ENCODE peak calls at places on chromosomes 11 and 22, in eight cellular contexts. E is cardiac fibroblast; D is NCI-H187; Y is A549; W is HTR-8/SVneo; L is HT-29; T is stimulated activated CD4-positive, alpha-beta T cell treated with anti-CD3 and anti-CD28 coated beads, Interleukin-1b, Interleukin-23, amount 100 ng/mL, for 1 hour; V is psoas muscle. A is an unnamed sample.

GRCh38 chr22:19890502-19891349 is 36.1 kb upstream of the GNB1L start:
- DNase-seq in V (no peak), T (no peak), E (no peak), W (no peak), D (no peak), Y (no peak), L (no peak), A (no peak)

GRCh38 chr11:13486926-13487660 is 8.7 kb downstream of the PTH start:
- DNase-seq in L (no peak), T (peak), V (peak), Y (peak), D (no peak), E (peak), W (no peak), A (peak)

GRCh38 chr11:35540526-35540925 is 15.1 kb upstream of the PAMR1 start:
- DNase-seq in Y (no peak), T (no peak), L (no peak), E (peak), V (no peak), W (no peak), D (no peak), A (peak)

GRCh38 chr11:75633409-75634011 is 35.3 kb downstream of the MAP6 start:
- DNase-seq in L (peak), E (no peak), V (no peak), W (no peak), D (no peak), T (no peak), Y (no peak), A (no peak)

GRCh38 chr11:117152066-117152465 is 8.0 kb downstream of the PAFAH1B2 start:
- DNase-seq in L (no peak), T (no peak), Y (no peak), W (no peak), V (no peak), D (no peak), E (no peak), A (no peak)

GRCh38 chr11:5265832-5266231 is 3.9 kb downstream of the HBE1 start:
- DNase-seq in W (no peak), D (no peak), L (no peak), Y (no peak), V (no peak), E (no peak), T (no peak), A (no peak)

GRCh38 chr11:93236741-93237675 is 39.2 kb upstream of the SLC36A4 start:
- DNase-seq in Y (peak), W (peak), T (no peak), D (no peak), V (no peak), L (peak), E (peak), A (peak)

GRCh38 chr11:131511794-131512193 is 141.4 kb downstream of the NTM start:
- DNase-seq in E (peak), T (no peak), D (no peak), W (no peak), Y (peak), L (peak), V (no peak), A (no peak)

GRCh38 chr11:75565221-75565814 is 3.3 kb downstream of the SERPINH1 start:
- DNase-seq in T (no peak), E (peak), W (peak), V (peak), D (no peak), Y (peak), L (peak), A (peak)

GRCh38 chr11:118896921-118897591 is 13.4 kb downstream of the CXCR5 start:
- DNase-seq in E (no peak), V (no peak), W (no peak), D (no peak), T (no peak), Y (no peak), L (no peak), A (no peak)

GRCh38 chr11:25065711-25066110 is 568.9 kb downstream of the LUZP2 start:
- DNase-seq in V (no peak), Y (peak), T (no peak), D (no peak), E (peak), L (peak), W (no peak), A (no peak)

GRCh38 chr11:19777032-19777341 is 64.3 kb downstream of the NAV2 start:
- DNase-seq in E (peak), T (no peak), L (no peak), V (no peak), Y (peak), D (no peak), W (peak), A (no peak)

GRCh38 chr11:111322534-111322933 is 24.2 kb downstream of the POU2AF3 start:
- DNase-seq in D (no peak), V (no peak), T (no peak), L (no peak), E (no peak), Y (no peak), W (no peak), A (no peak)

GRCh38 chr11:61553373-61554171 is 27.3 kb downstream of the SYT7 start:
- DNase-seq in T (no peak), L (no peak), Y (no peak), E (no peak), D (no peak), W (no peak), V (no peak), A (no peak)

GRCh38 chr22:35306350-35306967 is 6.8 kb downstream of the TOM1 start:
- DNase-seq in V (no peak), T (no peak), Y (no peak), L (no peak), D (no peak), E (peak), W (no peak), A (no peak)

GRCh38 chr22:45164217-45165123 is 745 bp downstream of the NUP50 start:
- DNase-seq in L (peak), T (no peak), W (no peak), V (peak), Y (no peak), E (peak), D (no peak), A (no peak)

GRCh38 chr11:1691027-1691877 is 5.7 kb upstream of the KRTAP5-6 start:
- DNase-seq in Y (no peak), V (no peak), T (no peak), D (no peak), E (no peak), W (no peak), L (no peak), A (no peak)

GRCh38 chr11:96229354-96229973 is 113.5 kb downstream of the MAML2 start:
- DNase-seq in Y (no peak), V (no peak), W (no peak), D (no peak), T (no peak), E (no peak), L (no peak), A (no peak)

GRCh38 chr11:106426696-106427095 is 349.2 kb downstream of the AASDHPPT start:
- DNase-seq in D (no peak), E (no peak), V (no peak), L (no peak), T (no peak), W (no peak), Y (no peak), A (no peak)

GRCh38 chr11:94171693-94172440 is 43.2 kb downstream of the PANX1 start:
- DNase-seq in V (no peak), L (peak), T (no peak), Y (peak), D (no peak), W (peak), E (peak), A (peak)

GRCh38 chr11:32312865-32313403 is 122.4 kb downstream of the WT1 start:
- DNase-seq in T (no peak), V (no peak), Y (peak), E (peak), W (peak), L (peak), D (no peak), A (peak)

GRCh38 chr11:17439316-17439782 is 37.3 kb downstream of the ABCC8 start:
- DNase-seq in L (no peak), T (no peak), Y (peak), E (no peak), W (no peak), V (no peak), D (peak), A (no peak)

GRCh38 chr11:36352919-36353318 is 56.8 kb downstream of the PRR5L start:
- DNase-seq in T (no peak), D (no peak), L (no peak), V (no peak), W (no peak), E (no peak), Y (no peak), A (no peak)

GRCh38 chr11:35688023-35688422 is 25.4 kb downstream of the TRIM44 start:
- DNase-seq in V (no peak), W (no peak), Y (no peak), T (no peak), D (no peak), L (no peak), E (peak), A (peak)

GRCh38 chr11:72669527-72669926 is 4.7 kb downstream of the PDE2A start:
- DNase-seq in T (no peak), V (no peak), D (no peak), Y (no peak), W (no peak), E (no peak), L (no peak), A (no peak)

GRCh38 chr11:125348141-125348651 is 147.9 kb downstream of the FEZ1 start:
- DNase-seq in D (no peak), L (no peak), V (no peak), T (no peak), W (no peak), E (no peak), Y (no peak), A (no peak)

GRCh38 chr22:11605468-11605981 is 3922.5 kb upstream of the OR11H1 start:
- DNase-seq in V (no peak), D (no peak), Y (no peak), L (no peak), E (no peak), W (no peak), T (no peak), A (no peak)

GRCh38 chr11:76791861-76792260 is 8.7 kb downstream of the TSKU start:
- DNase-seq in D (no peak), T (no peak), E (peak), Y (peak), L (peak), V (peak), W (no peak), A (peak)

GRCh38 chr22:41742918-41743317 is 43.6 kb downstream of the MEI1 start:
- DNase-seq in T (no peak), L (no peak), E (no peak), V (no peak), D (no peak), W (no peak), Y (no peak), A (no peak)

A was measured in LHCN-M2.